ENCODE peak calls at places on chromosome 19, in ten cellular contexts. R, E, W, T, J, O, G, Q, A and M are unnamed samples.
A peak's percentile ranks its signal among the peaks of the same experiment; 100 is the strongest.

GRCh38 chr19:34408421-34408820 is 4.2 kb downstream of the PDCD2L start:
- DNase-seq in O (no peak), G (no peak), E (no peak), J (no peak), A (no peak), T (no peak), Q (no peak), R (no peak), W (no peak), M (no peak)

GRCh38 chr19:54209058-54209747 is 8.5 kb downstream of the RPS9 start:
- DNase-seq in W (no peak), J (peak; percentile 55), Q (no peak), A (no peak), R (no peak), O (peak; percentile 23), G (no peak), T (no peak), E (peak; percentile 36), M (no peak)

GRCh38 chr19:12272980-12273901 is 21.4 kb downstream of the ZNF44 start:
- DNase-seq in G (no peak), Q (no peak), T (no peak), R (no peak), O (no peak), J (no peak), E (no peak), A (no peak), W (no peak), M (no peak)

GRCh38 chr19:21202865-21203494 is 61.1 kb downstream of the ZNF431 start:
- DNase-seq in A (peak; percentile 8), W (peak; percentile 27), J (no peak), E (peak; percentile 34), T (no peak), Q (peak; percentile 48), G (no peak), R (no peak), O (no peak), M (peak; percentile 68)

GRCh38 chr19:22945560-22945959 is 57.4 kb downstream of the ZNF728 start:
- DNase-seq in E (no peak), O (no peak), R (no peak), G (no peak), A (no peak), W (no peak), J (no peak), T (no peak), Q (peak; percentile 48), M (peak; percentile 11)

GRCh38 chr19:30557212-30557611 is 185.0 kb downstream of the ZNF536 start:
- DNase-seq in A (no peak), W (no peak), Q (no peak), G (no peak), T (no peak), E (no peak), O (no peak), R (no peak), J (no peak), M (no peak)

GRCh38 chr19:28553005-28553404 is 659.9 kb downstream of the UQCRFS1 start:
- DNase-seq in O (no peak), G (no peak), E (no peak), W (no peak), A (no peak), R (no peak), T (no peak), J (no peak), Q (no peak), M (peak; percentile 74)

GRCh38 chr19:8481191-8481590 is 21.2 kb downstream of the PRAM1 start:
- DNase-seq in R (no peak), O (no peak), W (no peak), A (no peak), J (no peak), G (peak; percentile 32), E (no peak), Q (no peak), T (no peak), M (no peak)

GRCh38 chr19:44785993-44786392 is 8.3 kb downstream of the CBLC start:
- DNase-seq in O (no peak), R (no peak), G (no peak), Q (no peak), E (no peak), A (no peak), J (no peak), W (no peak), T (no peak), M (no peak)

GRCh38 chr19:4730740-4731171 is 7.1 kb upstream of the DPP9 start:
- DNase-seq in G (peak; percentile 70), A (peak; percentile 32), R (peak; percentile 39), T (peak; percentile 65), E (peak; percentile 81), O (no peak), Q (peak; percentile 38), J (peak; percentile 66), W (peak; percentile 58), M (peak; percentile 68)

GRCh38 chr19:13843104-13843921 is 33.6 kb upstream of the NANOS3 start:
- DNase-seq in Q (no peak), A (no peak), E (peak; percentile 47), J (peak; percentile 82), R (no peak), W (no peak), O (peak; percentile 77), T (no peak), G (no peak), M (no peak)

GRCh38 chr19:18415177-18415867 is 3.9 kb upstream of the SSBP4 start:
- DNase-seq in A (no peak), R (no peak), W (no peak), J (peak; percentile 60), E (no peak), Q (no peak), T (no peak), G (no peak), O (no peak), M (peak; percentile 93)

GRCh38 chr19:31537136-31537535 is 187.9 kb upstream of the TSHZ3 start:
- DNase-seq in G (no peak), A (no peak), Q (no peak), E (no peak), W (no peak), R (no peak), J (no peak), T (no peak), O (no peak), M (no peak)

GRCh38 chr19:43636121-43636683 is 3.4 kb downstream of the CADM4 start:
- DNase-seq in E (peak; percentile 62), T (no peak), R (no peak), A (no peak), O (no peak), Q (no peak), W (no peak), J (no peak), G (no peak), M (no peak)

GRCh38 chr19:15286688-15287355 is 45.5 kb downstream of the BRD4 start:
- DNase-seq in Q (no peak), W (no peak), O (no peak), A (no peak), J (no peak), E (no peak), R (no peak), T (no peak), G (no peak), M (no peak)

GRCh38 chr19:6739884-6740588 is 556 bp downstream of the TRIP10 start:
- DNase-seq in J (peak; percentile 65), R (no peak), T (peak; percentile 12), G (no peak), O (peak; percentile 72), E (peak; percentile 51), W (no peak), A (peak; percentile 68), Q (peak; percentile 61), M (peak; percentile 75)

GRCh38 chr19:22026687-22027086 is 15.9 kb upstream of the ZNF208 start:
- DNase-seq in T (no peak), O (no peak), R (no peak), Q (no peak), E (no peak), J (no peak), A (no peak), W (no peak), G (no peak), M (no peak)

GRCh38 chr19:8696993-8697392 is 1.6 kb downstream of the ACTL9 start:
- DNase-seq in J (no peak), Q (no peak), T (no peak), R (no peak), O (no peak), W (no peak), A (no peak), E (no peak), G (no peak), M (no peak)

GRCh38 chr19:2239771-2240770 is 3.4 kb downstream of the SF3A2 start:
- DNase-seq in W (no peak), O (peak; percentile 33), Q (peak; percentile 65), G (no peak), T (no peak), E (no peak), A (no peak), J (no peak), R (no peak), M (no peak)

GRCh38 chr19:38294090-38294489 is 10.0 kb upstream of the C19orf33 start:
- DNase-seq in Q (no peak), O (no peak), W (no peak), R (no peak), T (no peak), J (no peak), A (no peak), G (no peak), E (no peak), M (no peak)

GRCh38 chr19:12646551-12646950 is 20.0 kb downstream of the MAN2B1 start:
- DNase-seq in J (no peak), R (no peak), W (no peak), E (no peak), G (no peak), Q (no peak), A (no peak), O (no peak), T (no peak), M (no peak)

GRCh38 chr19:18044825-18045304 is 36.9 kb downstream of the ARRDC2 start:
- DNase-seq in A (peak; percentile 93), G (peak; percentile 81), J (peak; percentile 83), E (peak; percentile 54), W (peak; percentile 80), O (peak; percentile 84), R (peak; percentile 84), Q (no peak), T (peak; percentile 86), M (peak; percentile 68)

GRCh38 chr19:46426035-46426505 is 2.7 kb downstream of the PNMA8C start:
- DNase-seq in E (no peak), A (no peak), J (no peak), R (no peak), O (no peak), W (no peak), T (no peak), G (no peak), Q (no peak), M (no peak)

GRCh38 chr19:21934593-21934992 is 76.2 kb downstream of the ZNF208 start:
- DNase-seq in R (no peak), O (no peak), Q (no peak), A (no peak), J (no peak), G (no peak), T (no peak), W (no peak), E (no peak), M (no peak)

GRCh38 chr19:1210227-1210538 is 4.6 kb downstream of the STK11 start:
- DNase-seq in J (no peak), A (no peak), O (no peak), W (no peak), R (no peak), E (no peak), G (no peak), T (no peak), Q (no peak), M (no peak)

GRCh38 chr19:36110487-36111199 is at the start of gene OVOL3:
- DNase-seq in J (no peak), E (peak; percentile 69), T (no peak), W (no peak), G (no peak), R (no peak), Q (no peak), O (no peak), A (no peak), M (no peak)

GRCh38 chr19:12064266-12065099 is at the start of gene ZNF844:
- DNase-seq in T (peak; percentile 74), A (peak; percentile 90), E (peak; percentile 98), W (peak; percentile 15), O (no peak), Q (peak; percentile 89), J (peak; percentile 99), G (peak; percentile 73), R (peak; percentile 69), M (peak; percentile 81)

GRCh38 chr19:51887522-51888498 is at the start of gene ZNF577:
- DNase-seq in E (peak; percentile 79), R (peak; percentile 50), O (no peak), J (peak; percentile 91), A (peak; percentile 70), W (peak; percentile 66), G (peak; percentile 69), Q (peak; percentile 92), T (peak; percentile 59), M (no peak)